ENCODE peak calls at places on chromosomes 6 and 20, in nine cellular contexts. A is right lobe of liver; R is Right ventricle myocardium inferior; O is effector memory CD8-positive, alpha-beta T cell; S is heart right ventricle; E is heart left ventricle; U is left cardiac atrium; I is A549; Q is naive thymus-derived CD4-positive, alpha-beta T cell. N is an unnamed sample.

GRCh38 chr20:21705466-21706344 is at the start of gene PAX1:
- ATAC-seq in O (no peak), A (peak; percentile 24), I (peak; percentile 67), S (no peak), R (no peak), Q (no peak), E (no peak), U (peak; percentile 51), N (no peak)

GRCh38 chr6:29943053-29943966 is 978 bp downstream of the HLA-A start:
- ATAC-seq in Q (no peak), A (peak; percentile 24), E (no peak), U (peak; percentile 5), O (peak; percentile 3), S (peak; percentile 14), I (peak; percentile 6), R (no peak), N (peak; percentile 8)

GRCh38 chr20:23147964-23148720 is 62.0 kb upstream of the CD93 start:
- ATAC-seq in R (no peak), I (peak; percentile 69), A (peak; percentile 59), U (peak; percentile 28), E (no peak), S (peak; percentile 27), O (peak; percentile 39), Q (peak; percentile 70), N (peak; percentile 54)

GRCh38 chr6:46091080-46091478 is 38.7 kb upstream of the ENPP4 start:
- ATAC-seq in S (no peak), I (no peak), U (no peak), O (no peak), A (no peak), R (no peak), Q (no peak), E (no peak), N (no peak)

GRCh38 chr20:48944663-48945297 is 23.3 kb downstream of the ARFGEF2 start:
- ATAC-seq in I (no peak), A (no peak), S (no peak), O (no peak), U (no peak), R (no peak), Q (no peak), E (no peak), N (no peak)

GRCh38 chr20:45055056-45055455 is 45.9 kb downstream of the KCNS1 start:
- ATAC-seq in Q (no peak), A (no peak), E (no peak), O (no peak), I (no peak), R (no peak), U (no peak), S (no peak), N (no peak)

GRCh38 chr20:19013907-19014306 is 198.5 kb upstream of the SLC24A3 start:
- ATAC-seq in E (no peak), O (no peak), I (no peak), A (no peak), R (no peak), U (no peak), Q (no peak), S (no peak), N (no peak)

GRCh38 chr6:15017251-15017650 is 228.6 kb upstream of the JARID2 start:
- ATAC-seq in A (no peak), O (no peak), R (peak; percentile 67), Q (peak; percentile 45), S (peak; percentile 55), E (peak; percentile 33), U (peak; percentile 41), I (no peak), N (no peak)

GRCh38 chr20:728022-728944 is 40.0 kb downstream of the SLC52A3 start:
- ATAC-seq in Q (peak; percentile 74), R (peak; percentile 84), S (peak; percentile 75), I (peak; percentile 97), U (peak; percentile 89), A (peak; percentile 90), O (no peak), E (peak; percentile 69), N (no peak)

GRCh38 chr6:15508363-15509330 is 154.2 kb downstream of the DTNBP1 start:
- ATAC-seq in I (no peak), A (no peak), Q (peak; percentile 49), S (no peak), O (no peak), E (no peak), R (no peak), U (no peak), N (no peak)

GRCh38 chr6:113690957-113691656 is 166.0 kb upstream of the MARCKS start:
- ATAC-seq in S (no peak), O (no peak), R (no peak), Q (no peak), A (no peak), E (no peak), U (no peak), I (no peak), N (no peak)

GRCh38 chr6:36752886-36753506 is 55.4 kb downstream of the RAB44 start:
- ATAC-seq in Q (peak; percentile 40), E (no peak), U (peak; percentile 29), I (no peak), S (no peak), R (peak; percentile 40), O (no peak), A (peak; percentile 33), N (no peak)

GRCh38 chr20:64269604-64270411 is 14.3 kb downstream of the PCMTD2 start:
- ATAC-seq in I (no peak), S (no peak), Q (peak; percentile 20), E (no peak), R (peak; percentile 9), A (no peak), O (no peak), U (peak; percentile 7), N (no peak)

GRCh38 chr6:119343167-119343566 is 6.4 kb downstream of the MAN1A1 start:
- ATAC-seq in A (no peak), R (no peak), O (peak; percentile 28), E (no peak), S (no peak), U (no peak), Q (no peak), I (no peak), N (no peak)

GRCh38 chr6:47357827-47358226 is 48.1 kb upstream of the TNFRSF21 start:
- ATAC-seq in R (no peak), U (no peak), S (no peak), E (no peak), A (no peak), O (no peak), I (no peak), Q (no peak), N (no peak)

GRCh38 chr6:56522871-56523270 is 119.8 kb downstream of the DST start:
- ATAC-seq in O (no peak), S (no peak), R (no peak), U (no peak), Q (no peak), A (no peak), I (no peak), E (no peak), N (no peak)

GRCh38 chr20:3421985-3422384 is 14.5 kb upstream of the DNAAF9 start:
- ATAC-seq in Q (no peak), A (no peak), R (no peak), I (no peak), U (no peak), E (no peak), S (no peak), O (no peak), N (no peak)

GRCh38 chr6:53154794-53155193 is 6.2 kb upstream of the GCM1 start:
- ATAC-seq in Q (no peak), O (no peak), R (no peak), S (no peak), E (no peak), U (no peak), A (no peak), I (no peak), N (no peak)

GRCh38 chr6:135922746-135923145 is 71.2 kb downstream of the PDE7B start:
- ATAC-seq in O (no peak), A (no peak), E (peak; percentile 47), S (peak; percentile 50), Q (no peak), R (peak; percentile 81), U (peak; percentile 30), I (no peak), N (no peak)

GRCh38 chr6:154705471-154706113 is 27.6 kb upstream of the SCAF8 start:
- ATAC-seq in E (no peak), I (peak; percentile 36), A (peak; percentile 49), O (no peak), U (no peak), S (no peak), R (peak; percentile 56), Q (no peak), N (no peak)

GRCh38 chr6:168377481-168377850 is 57.9 kb upstream of the DACT2 start:
- ATAC-seq in R (peak; percentile 87), E (peak; percentile 73), U (peak; percentile 85), S (peak; percentile 90), O (no peak), A (no peak), I (no peak), Q (no peak), N (peak; percentile 69)

GRCh38 chr20:49054032-49054643 is 8.0 kb downstream of the CSE1L start:
- ATAC-seq in E (no peak), U (no peak), Q (no peak), I (no peak), O (no peak), R (no peak), A (peak; percentile 24), S (no peak), N (no peak)

GRCh38 chr6:80217799-80218198 is 111.3 kb downstream of the BCKDHB start:
- ATAC-seq in S (no peak), E (no peak), O (no peak), A (no peak), I (no peak), Q (no peak), R (no peak), U (no peak), N (no peak)

GRCh38 chr6:80145509-80145908 is 39.0 kb downstream of the BCKDHB start:
- ATAC-seq in O (no peak), I (no peak), Q (no peak), S (no peak), E (no peak), U (no peak), R (no peak), A (no peak), N (no peak)

GRCh38 chr6:13641315-13641714 is 26.2 kb downstream of the NOL7 start:
- ATAC-seq in I (no peak), Q (no peak), O (no peak), U (no peak), S (no peak), E (no peak), R (no peak), A (no peak), N (no peak)

GRCh38 chr6:151067684-151068596 is 171.8 kb upstream of the AKAP12 start:
- ATAC-seq in Q (no peak), U (peak; percentile 58), R (peak; percentile 57), S (peak; percentile 76), A (peak; percentile 74), E (peak; percentile 62), O (no peak), I (peak; percentile 92), N (peak; percentile 80)

GRCh38 chr6:115310156-115310555 is 750.5 kb downstream of the FRK start:
- ATAC-seq in O (no peak), R (no peak), A (no peak), S (no peak), E (no peak), I (no peak), Q (no peak), U (no peak), N (no peak)

GRCh38 chr6:18219611-18220010 is 44.7 kb downstream of the DEK start:
- ATAC-seq in Q (no peak), U (no peak), R (peak; percentile 58), S (no peak), A (no peak), O (no peak), E (peak; percentile 50), I (no peak), N (no peak)

GRCh38 chr6:31734247-31734702 is 2.1 kb downstream of the CLIC1 start:
- ATAC-seq in E (no peak), A (no peak), S (no peak), U (no peak), O (no peak), Q (no peak), I (no peak), R (no peak), N (no peak)